ENCODE peak calls at places on chromosomes 12 and 14, in six cellular contexts. V is Caki2; S is activated T-cell treated with anti-CD3 and anti-CD28 coated beads, Interleukin-2, amount 50 U/mL, for 72 hours; Y is cardiac muscle cell; P is lung microvascular endothelial cell; R is heart left ventricle. N is an unnamed sample.

GRCh38 chr12:76250256-76250655 is 98.0 kb downstream of the BBS10 start:
- DNase-seq in V (no peak), S (no peak), Y (no peak), P (no peak), R (no peak), N (no peak)

GRCh38 chr14:68668531-68668930 is 124.3 kb downstream of the ZFP36L1 start:
- DNase-seq in V (no peak), S (no peak), Y (no peak), P (no peak), R (no peak), N (peak)

GRCh38 chr14:94575730-94576585 is 5.3 kb upstream of the SERPINA5 start:
- DNase-seq in V (no peak), S (no peak), Y (peak), P (no peak), R (no peak), N (no peak)

GRCh38 chr14:91324606-91324950 is 80.1 kb upstream of the GPR68 start:
- DNase-seq in V (no peak), S (no peak), Y (no peak), P (no peak), R (no peak), N (no peak)

GRCh38 chr14:103288076-103288766 is 45.8 kb upstream of the EIF5 start:
- DNase-seq in V (no peak), S (no peak), Y (no peak), P (no peak), R (no peak), N (no peak)

GRCh38 chr12:111428081-111428727 is 22.5 kb downstream of the SH2B3 start:
- DNase-seq in V (no peak), S (no peak), Y (no peak), P (no peak), R (peak), N (no peak)

GRCh38 chr14:100522616-100523021 is 64.6 kb downstream of the BEGAIN start:
- DNase-seq in V (no peak), S (no peak), Y (peak), P (no peak), R (no peak), N (no peak)

GRCh38 chr12:114683709-114684097 is 272 bp downstream of the TBX3 start:
- DNase-seq in V (no peak), S (no peak), Y (no peak), P (no peak), R (no peak), N (no peak)

GRCh38 chr14:35320472-35320871 is 28.3 kb downstream of the PSMA6 start:
- DNase-seq in V (no peak), S (no peak), Y (no peak), P (no peak), R (no peak), N (no peak)